ENCODE peak calls at places on chromosomes 16 and 17, in four cellular contexts. X is thyroid gland, M is H1, N is H9. Q is an unnamed sample. For H3K4me1, the result is how much of the 10 kb centered on the place peaks cover.

GRCh38 chr17:74514632-74515035 is 16.6 kb downstream of the CD300LB start:
- DNase-seq in X (no peak), M (no peak), N (no peak), Q (no peak)

GRCh38 chr16:61653544-61653943 is 382.7 kb downstream of the CDH8 start:
- DNase-seq in X (no peak), M (no peak), N (no peak), Q (no peak)

GRCh38 chr16:30606004-30606403 is 4.2 kb downstream of the ZNF689 start:
- DNase-seq in X (no peak), M (no peak), N (no peak), Q (no peak)

GRCh38 chr17:9360610-9361571 is 214.7 kb downstream of the STX8 start:
- DNase-seq in X (peak), M (no peak), N (no peak), Q (peak)

GRCh38 chr16:25192096-25192495 is 24.7 kb upstream of the AQP8 start:
- DNase-seq in X (no peak), M (no peak), N (no peak), Q (no peak)

GRCh38 chr17:39953471-39953888 is 9.3 kb upstream of the GSDMA start:
- DNase-seq in X (peak), M (no peak), N (no peak), Q (no peak)

GRCh38 chr16:71426069-71426879 is 15.6 kb downstream of the TLE7 start:
- DNase-seq in X (peak), M (peak), N (peak), Q (no peak)

GRCh38 chr16:24776486-24777220 is 47.2 kb downstream of the TNRC6A start:
- DNase-seq in X (no peak), M (no peak), N (no peak), Q (peak)

GRCh38 chr17:47961406-47961805 is 3.7 kb upstream of the PRR15L start:
- DNase-seq in X (no peak), M (no peak), N (no peak), Q (no peak)

GRCh38 chr17:68346448-68346847 is 55.2 kb downstream of the ARSG start:
- DNase-seq in X (peak), M (no peak), N (no peak), Q (peak)

GRCh38 chr17:42761638-42762037 is 611 bp downstream of the RAMP2 start:
- DNase-seq in X (no peak), M (no peak), N (no peak), Q (no peak)

GRCh38 chr17:48961516-48962233 is 6.7 kb downstream of the GIP start:
- DNase-seq in X (no peak), M (no peak), N (peak), Q (peak)

GRCh38 chr16:1614226-1615102 is 2.3 kb downstream of the CRAMP1 start:
- DNase-seq in X (peak), M (no peak), N (no peak), Q (peak)

GRCh38 chr17:4480929-4481898 is 17.5 kb upstream of the SPNS2 start:
- DNase-seq in X (no peak), M (no peak), N (no peak), Q (no peak)

GRCh38 chr16:85916141-85916890 is 17.4 kb downstream of the IRF8 start:
- DNase-seq in X (peak), M (no peak), N (no peak), Q (peak)

GRCh38 chr16:85557083-85557975 is 55.8 kb upstream of the GSE1 start:
- DNase-seq in X (peak), M (no peak), N (no peak), Q (no peak)

GRCh38 chr17:21841839-21842238 is 149.5 kb downstream of the KCNJ18 start:
- DNase-seq in X (no peak), M (no peak), N (no peak), Q (no peak)

GRCh38 chr16:55672471-55672870 is 16.7 kb downstream of the SLC6A2 start:
- DNase-seq in X (no peak), M (no peak), N (no peak), Q (peak)

GRCh38 chr16:87570938-87571867 is 31.1 kb upstream of the JPH3 start:
- DNase-seq in X (peak), M (no peak), N (peak), Q (peak)

GRCh38 chr17:75352079-75352569 is 53.4 kb downstream of the GRB2 start:
- DNase-seq in X (peak), M (no peak), N (peak), Q (peak)

GRCh38 chr16:53084141-53084541 is 29.4 kb downstream of the CHD9 start:
- DNase-seq in X (peak), M (no peak), N (no peak), Q (peak)

GRCh38 chr17:65557349-65558310 is 3.8 kb downstream of the AXIN2 start:
- DNase-seq in X (peak), M (no peak), N (no peak), Q (peak)

GRCh38 chr17:46964315-46965265 is 14.5 kb downstream of the RPRML start:
- DNase-seq in X (no peak), M (no peak), N (peak), Q (no peak)

GRCh38 chr16:19179890-19180490 is 11.9 kb downstream of the SYT17 start:
- DNase-seq in X (peak), M (no peak), N (peak), Q (peak)

GRCh38 chr16:71889147-71889546 is 5.2 kb upstream of the ZNF821 start:
- DNase-seq in X (no peak), M (no peak), N (no peak), Q (no peak)

GRCh38 chr16:71807905-71808592 is 585 bp downstream of the AP1G1 start:
- DNase-seq in X (peak), M (no peak), N (no peak), Q (peak)

GRCh38 chr16:55949518-55949917 is 74.3 kb upstream of the CES5A start:
- DNase-seq in X (no peak), M (no peak), N (no peak), Q (no peak)

GRCh38 chr17:27453466-27453865 is 2.8 kb upstream of the KSR1 start:
- DNase-seq in X (no peak), M (no peak), N (no peak), Q (no peak)

GRCh38 chr16:2766430-2767139 is 10.5 kb downstream of the ELOB start:
- DNase-seq in X (no peak), M (no peak), N (no peak), Q (no peak)

GRCh38 chr17:69470702-69471101 is 56.2 kb downstream of the MAP2K6 start:
- DNase-seq in X (no peak), M (no peak), N (no peak), Q (no peak)

GRCh38 chr16:82232806-82233205 is 62.8 kb upstream of the MPHOSPH6 start:
- DNase-seq in X (no peak), M (no peak), N (no peak), Q (no peak)

GRCh38 chr16:48450367-48450766 is 65.2 kb upstream of the SIAH1 start:
- DNase-seq in X (no peak), M (no peak), N (no peak), Q (no peak)

GRCh38 chr16:71357681-71358080 is 842 bp upstream of the CALB2 start:
- DNase-seq in X (no peak), M (no peak), N (peak), Q (no peak)

GRCh38 chr16:56862776-56863175 is 2.2 kb upstream of the SLC12A3 start:
- DNase-seq in X (no peak), M (no peak), N (no peak), Q (no peak)

GRCh38 chr16:25841776-25842175 is 150.0 kb downstream of the HS3ST4 start:
- DNase-seq in X (no peak), M (no peak), N (no peak), Q (no peak)

GRCh38 chr16:65000654-65001053 is 121.2 kb downstream of the CDH11 start:
- DNase-seq in X (no peak), M (no peak), N (no peak), Q (no peak)
- H3K27ac ChIP-seq in X (no peak), M (no peak), N (no peak), Q (no peak)

DNA sequence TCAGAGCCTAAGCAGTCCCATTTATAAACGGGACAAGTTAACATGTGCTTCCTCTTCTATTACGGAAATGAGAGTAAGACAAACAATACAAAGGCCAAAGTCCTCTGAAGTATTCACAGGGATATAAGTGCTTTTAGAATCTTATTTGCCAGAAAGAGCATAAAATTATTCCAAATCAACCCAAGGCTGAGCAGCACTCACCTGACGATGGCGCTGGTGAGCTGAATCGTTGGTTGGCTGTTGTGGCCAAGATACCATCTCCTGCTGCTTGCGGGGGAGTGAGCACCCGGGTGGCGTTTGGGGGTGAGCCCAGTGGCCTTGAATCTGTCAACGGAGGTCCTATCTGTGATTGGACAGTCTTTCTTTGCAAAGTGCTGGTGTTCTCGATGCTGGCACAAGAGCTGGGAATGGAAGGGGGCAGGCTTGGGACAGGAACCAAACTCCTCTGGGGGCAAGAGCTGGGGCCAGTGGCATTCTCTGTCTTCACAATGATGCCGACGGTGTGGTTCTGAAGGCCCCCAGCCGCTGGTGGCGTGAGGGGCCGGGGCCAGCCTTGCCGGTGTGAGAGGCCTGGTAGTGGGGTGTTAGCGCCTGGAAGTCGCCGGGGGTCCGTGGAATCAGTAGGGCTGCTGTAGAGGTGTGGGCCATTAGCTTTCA is 9.5 kb upstream of the DHRS13 start:
- DNase-seq in X (no peak), M (no peak), N (no peak), Q (no peak)
- TF ChIP-seq CTCF in X (no peak), M (peak), N (peak), Q (no peak)

GRCh38 chr17:78873519-78874340 is 29.3 kb downstream of the CEP295NL start:
- DNase-seq in X (no peak), M (no peak), N (no peak), Q (no peak)
- H3K4me1 ChIP-seq in X (under half), M (under half), N (under half), Q (under half)

DNA sequence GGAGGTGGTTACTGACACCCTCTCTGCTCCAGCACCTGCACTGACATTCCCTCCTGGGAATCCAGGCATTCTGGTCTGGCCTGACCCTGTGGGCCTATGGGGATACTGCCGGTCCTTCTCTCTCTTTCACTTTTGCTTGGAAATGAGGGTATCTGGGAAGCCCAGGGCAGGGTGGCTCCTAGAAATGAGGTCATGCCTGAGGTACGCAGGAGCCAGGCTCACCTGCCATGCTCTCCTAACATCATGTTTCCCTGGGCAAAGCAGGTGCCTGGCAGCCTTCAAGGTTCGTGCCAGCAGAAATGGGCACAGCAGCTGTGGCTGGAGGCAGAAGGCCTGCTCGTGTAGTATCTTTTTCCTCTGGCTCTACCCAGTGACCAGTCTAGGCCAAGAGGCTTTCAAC is 3.3 kb downstream of the ITGA3 start:
- DNase-seq in X (peak), M (no peak), N (no peak), Q (no peak)
- H3K27ac ChIP-seq in X (peak), M (no peak), N (no peak), Q (peak)

GRCh38 chr17:58982626-58983025 is 124.1 kb downstream of the TRIM37 start:
- DNase-seq in X (no peak), M (no peak), N (no peak), Q (no peak)
- TF ChIP-seq CTCF in X (no peak), M (no peak), N (no peak), Q (no peak)

GRCh38 chr17:82007228-82007494 is 15.5 kb downstream of the CENPX start:
- DNase-seq in X (no peak), M (no peak), N (no peak), Q (no peak)

GRCh38 chr17:82006468-82007227 is 16.0 kb downstream of the CENPX start:
- DNase-seq in X (no peak), M (no peak), N (no peak), Q (peak)

GRCh38 chr17:82008941-82009405 is 13.7 kb downstream of the CENPX start:
- DNase-seq in X (no peak), M (no peak), N (no peak), Q (no peak)

GRCh38 chr17:82008258-82008940 is 14.3 kb downstream of the CENPX start:
- DNase-seq in X (no peak), M (no peak), N (no peak), Q (no peak)

GRCh38 chr17:82007495-82008257 is 15.0 kb downstream of the CENPX start:
- DNase-seq in X (no peak), M (no peak), N (no peak), Q (no peak)
- H3K4me1 ChIP-seq in X (under half), M (under half), N (under half), Q (under half)

GRCh38 chr17:58840820-58841612 is 85.4 kb downstream of the PPM1E start:
- DNase-seq in X (no peak), M (no peak), N (no peak), Q (no peak)
- H3K27ac ChIP-seq in X (no peak), M (no peak), N (no peak), Q (no peak)

GRCh38 chr16:89347807-89348206 is 130.3 kb downstream of the ZNF778 start:
- DNase-seq in X (no peak), M (no peak), N (no peak), Q (no peak)

GRCh38 chr16:89352091-89352681 is 134.7 kb downstream of the ZNF778 start:
- DNase-seq in X (peak), M (no peak), N (no peak), Q (no peak)

GRCh38 chr16:89351645-89352044 is 134.1 kb downstream of the ZNF778 start:
- DNase-seq in X (no peak), M (no peak), N (no peak), Q (no peak)

GRCh38 chr16:89350701-89351380 is 133.3 kb downstream of the ZNF778 start:
- DNase-seq in X (no peak), M (no peak), N (no peak), Q (no peak)

GRCh38 chr16:89349947-89350633 is 132.6 kb downstream of the ZNF778 start:
- DNase-seq in X (no peak), M (no peak), N (no peak), Q (no peak)
- TF ChIP-seq CTCF in X (no peak), M (no peak), N (no peak), Q (no peak)

Q was measured in adrenal gland.